ENCODE peak calls at places on chromosomes 5 and 9, in five cellular contexts. U is A549, I is heart left ventricle, F is right atrium auricular region, R is cardiac fibroblast. S is an unnamed sample.
A peak's percentile ranks its signal among the peaks of the same experiment; 100 is the strongest.

GRCh38 chr5:32017638-32018429 is 156.3 kb downstream of the GOLPH3 start:
- DNase-seq in U (no peak), I (no peak), F (no peak), R (peak; percentile 83), S (no peak)

GRCh38 chr5:141369994-141370848 is at the start of gene PCDHGB3:
- DNase-seq in U (peak; percentile 55), I (no peak), F (no peak), R (peak; percentile 66), S (peak; percentile 19)

GRCh38 chr5:42274913-42275312 is 148.3 kb upstream of the GHR start:
- DNase-seq in U (no peak), I (no peak), F (no peak), R (no peak), S (no peak)

GRCh38 chr5:69493235-69493925 is 790 bp downstream of the OCLN start:
- DNase-seq in U (peak; percentile 51), I (peak; percentile 25), F (no peak), R (no peak), S (peak; percentile 75)

GRCh38 chr9:89635007-89635742 is 30.4 kb downstream of the GADD45G start:
- DNase-seq in U (no peak), I (no peak), F (no peak), R (peak; percentile 58), S (no peak)

GRCh38 chr9:22210262-22210661 is 201.2 kb upstream of the CDKN2B start:
- DNase-seq in U (peak; percentile 36), I (no peak), F (no peak), R (no peak), S (no peak)

GRCh38 chr9:100401042-100401441 is 25.9 kb upstream of the MSANTD3 start:
- DNase-seq in U (no peak), I (no peak), F (no peak), R (no peak), S (no peak)

GRCh38 chr9:136695435-136695895 is 8.2 kb upstream of the AGPAT2 start:
- DNase-seq in U (peak; percentile 52), I (peak; percentile 35), F (no peak), R (no peak), S (no peak)

GRCh38 chr9:89387970-89388867 is 69.9 kb downstream of the SECISBP2 start:
- DNase-seq in U (peak; percentile 23), I (peak; percentile 36), F (peak; percentile 78), R (peak; percentile 89), S (no peak)

GRCh38 chr9:4117835-4118610 is 181.8 kb downstream of the GLIS3 start:
- DNase-seq in U (peak; percentile 31), I (no peak), F (no peak), R (no peak), S (no peak)

GRCh38 chr5:69024241-69024651 is 69.6 kb upstream of the SLC30A5 start:
- DNase-seq in U (peak; percentile 69), I (no peak), F (no peak), R (peak; percentile 64), S (no peak)

GRCh38 chr5:123795688-123796087 is 283.7 kb downstream of the CSNK1G3 start:
- DNase-seq in U (no peak), I (no peak), F (no peak), R (no peak), S (no peak)

GRCh38 chr5:9742848-9743247 is 112.7 kb upstream of the TAS2R1 start:
- DNase-seq in U (no peak), I (no peak), F (no peak), R (no peak), S (no peak)

GRCh38 chr9:34406219-34406618 is 29.5 kb upstream of the MYORG start:
- DNase-seq in U (no peak), I (no peak), F (no peak), R (no peak), S (no peak)

GRCh38 chr5:126449751-126450271 is 26.6 kb downstream of the GRAMD2B start:
- DNase-seq in U (no peak), I (no peak), F (no peak), R (peak; percentile 52), S (no peak)
- H3K4me3 ChIP-seq in U (no peak overlapping the region), I (no peak overlapping the region), F (no peak overlapping the region), R (no peak overlapping the region), S (no peak overlapping the region)

GRCh38 chr5:133327946-133328401 is 276.2 kb downstream of the HSPA4 start:
- DNase-seq in U (no peak), I (no peak), F (no peak), R (no peak), S (no peak)
- H3K4me3 ChIP-seq in U (no peak overlapping the region), I (no peak overlapping the region), F (no peak overlapping the region), R (no peak overlapping the region), S (no peak overlapping the region)

DNA sequence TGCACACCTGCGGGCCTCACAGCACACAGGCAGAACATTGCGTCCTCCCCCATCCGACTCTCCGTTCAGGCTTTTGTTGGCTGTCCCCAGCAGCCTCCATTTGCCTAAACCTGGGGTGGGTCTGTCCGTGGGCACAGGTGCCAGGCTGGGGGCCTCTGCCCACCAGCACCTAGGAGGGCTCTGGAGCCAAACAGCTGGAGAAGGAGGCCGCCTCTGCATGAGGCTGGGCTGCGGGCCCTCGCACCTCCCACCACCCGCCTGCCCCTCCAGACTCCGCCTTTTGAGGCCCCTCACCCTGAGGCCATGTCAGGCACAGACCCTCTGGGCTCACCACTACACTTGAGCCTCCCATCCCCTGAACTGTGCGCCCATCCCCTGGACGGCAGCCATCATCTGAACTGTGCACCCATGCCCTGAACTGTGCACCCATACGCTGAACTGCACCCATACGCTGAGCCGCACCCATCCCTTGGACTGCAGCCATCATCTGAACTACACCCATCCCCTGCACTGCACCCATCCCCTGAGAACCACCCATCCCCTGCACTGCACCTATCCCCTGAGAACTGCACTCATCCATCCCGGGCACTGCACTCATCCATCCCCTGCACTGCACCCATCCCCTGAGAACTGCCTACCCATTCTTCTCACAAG is 98.0 kb upstream of the OTULINL start:
- DNase-seq in U (no peak), I (no peak), F (no peak), R (no peak), S (no peak)
- H3K4me3 ChIP-seq in U (no peak overlapping the region), I (no peak overlapping the region), F (no peak overlapping the region), R (no peak overlapping the region), S (no peak overlapping the region)

GRCh38 chr5:90472783-90473182 is 1.8 kb downstream of the MBLAC2 start:
- DNase-seq in U (no peak), I (no peak), F (no peak), R (no peak), S (no peak)
- H3K4me3 ChIP-seq in U (peak overlapping the region; percentile 80), I (peak overlapping the region; percentile 85), F (no peak overlapping the region), R (no peak overlapping the region), S (peak overlapping the region; percentile 94)

DNA sequence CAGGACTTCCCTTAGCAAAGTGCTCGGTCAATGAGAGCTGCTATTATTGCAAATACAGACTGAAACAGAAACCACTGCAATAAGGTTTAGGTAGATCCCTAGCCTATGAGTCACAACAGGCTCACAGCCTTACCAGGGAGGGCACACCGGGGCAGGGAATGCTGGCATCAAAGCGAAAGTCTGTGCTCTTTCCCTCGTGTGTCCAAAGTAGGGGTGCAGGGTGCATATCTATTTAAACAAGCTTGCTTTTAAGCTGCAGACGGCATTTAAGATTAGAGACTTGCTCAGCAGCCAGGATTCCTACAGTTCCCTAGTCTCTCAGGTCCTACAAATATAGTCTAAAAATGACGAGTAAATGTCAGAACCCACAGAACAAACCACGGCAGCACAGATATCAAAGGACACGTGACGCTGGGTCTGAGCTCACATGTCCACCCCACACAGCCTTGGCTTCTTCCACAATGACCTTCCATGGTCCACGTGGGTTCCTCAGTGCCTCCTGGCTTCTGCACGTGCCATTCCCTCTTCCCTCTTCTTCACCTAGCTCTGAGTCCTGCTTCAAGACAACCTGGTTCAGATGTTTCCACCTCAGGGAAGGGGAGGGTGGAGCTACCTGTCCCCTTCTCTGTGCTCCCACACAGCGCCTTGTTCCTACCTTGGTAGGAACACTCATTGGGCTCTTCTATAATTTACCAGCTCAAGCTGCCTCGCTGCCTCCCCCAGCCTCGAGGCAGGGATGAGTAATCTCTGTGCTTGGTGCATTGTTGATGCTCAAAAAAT is 193.2 kb downstream of the MAPKAP1 start:
- DNase-seq in U (peak; percentile 34), I (peak; percentile 34), F (no peak), R (peak; percentile 74), S (no peak)
- H3K4me3 ChIP-seq in U (peak overlapping the region; percentile 25), I (no peak overlapping the region), F (no peak overlapping the region), R (peak overlapping the region; percentile 0), S (no peak overlapping the region)

GRCh38 chr9:97856857-97857602 is 4.0 kb downstream of the FOXE1 start:
- DNase-seq in U (no peak), I (no peak), F (peak; percentile 47), R (no peak), S (no peak)
- H3K4me3 ChIP-seq in U (no peak overlapping the region), I (no peak overlapping the region), F (no peak overlapping the region), R (no peak overlapping the region), S (no peak overlapping the region)

DNA sequence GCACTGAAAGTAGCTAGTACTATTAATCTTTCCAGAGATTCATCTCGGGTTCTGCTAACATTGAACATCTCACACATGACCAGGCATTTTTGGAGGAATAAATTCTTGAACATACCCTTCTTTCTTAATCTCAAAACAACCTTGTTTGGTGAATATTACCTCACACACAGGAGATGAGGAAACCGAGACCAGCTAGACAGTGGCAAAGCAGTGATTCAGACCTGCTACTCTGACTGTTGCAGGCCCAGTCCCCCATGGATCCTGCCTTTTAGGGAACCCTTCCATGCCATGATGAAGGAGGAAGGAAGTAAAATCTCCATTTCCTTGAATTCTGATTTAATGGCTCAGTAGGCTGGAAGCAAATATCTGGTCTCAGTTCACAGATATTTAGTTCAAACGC is 2.6 kb downstream of the PCSK5 start:
- DNase-seq in U (no peak), I (no peak), F (no peak), R (no peak), S (no peak)
- H3K4me3 ChIP-seq in U (peak overlapping the region; percentile 51), I (peak overlapping the region; percentile 85), F (no peak overlapping the region), R (no peak overlapping the region), S (peak overlapping the region; percentile 58)

GRCh38 chr5:61735999-61736398 is 403.9 kb downstream of the ZSWIM6 start:
- DNase-seq in U (no peak), I (no peak), F (no peak), R (no peak), S (no peak)
- H3K4me3 ChIP-seq in U (no peak overlapping the region), I (no peak overlapping the region), F (no peak overlapping the region), R (no peak overlapping the region), S (no peak overlapping the region)

GRCh38 chr5:76908166-76908565 is 44.7 kb upstream of the CRHBP start:
- DNase-seq in U (no peak), I (no peak), F (no peak), R (no peak), S (no peak)
- H3K4me3 ChIP-seq in U (no peak overlapping the region), I (no peak overlapping the region), F (no peak overlapping the region), R (no peak overlapping the region), S (no peak overlapping the region)

S was measured in Caco-2.